ENCODE peak calls at places on chromosomes 16 and 17, in five cellular contexts. One of them, this sample, is unnamed.

GRCh38 chr16:71453051-71453450 is 9.0 kb downstream of the ZNF23 start:
- DNase-seq in lower leg skin: no peak
- DNase-seq in AG08395: no peak
- DNase-seq in T-helper 1 cell: no peak
- DNase-seq in RWPE1: no peak
- DNase-seq in this sample: no peak

GRCh38 chr16:57345666-57346204 is 12.8 kb upstream of the CCL22 start:
- DNase-seq in lower leg skin: no peak
- DNase-seq in AG08395: no peak
- DNase-seq in T-helper 1 cell: no peak
- DNase-seq in RWPE1: no peak
- DNase-seq in this sample: no peak

GRCh38 chr16:26598061-26598460 is 468.7 kb upstream of the C16orf82 start:
- DNase-seq in lower leg skin: no peak
- DNase-seq in AG08395: no peak
- DNase-seq in T-helper 1 cell: peak
- DNase-seq in RWPE1: no peak
- DNase-seq in this sample: no peak

GRCh38 chr17:16935786-16936185 is 36.1 kb downstream of the TNFRSF13B start:
- DNase-seq in lower leg skin: peak
- DNase-seq in AG08395: no peak
- DNase-seq in T-helper 1 cell: no peak
- DNase-seq in RWPE1: no peak
- DNase-seq in this sample: no peak

GRCh38 chr16:48441863-48442279 is 56.7 kb upstream of the SIAH1 start:
- DNase-seq in lower leg skin: no peak
- DNase-seq in AG08395: no peak
- DNase-seq in T-helper 1 cell: no peak
- DNase-seq in RWPE1: no peak
- DNase-seq in this sample: no peak

GRCh38 chr16:88084881-88085280 is 133.6 kb downstream of the BANP start:
- DNase-seq in lower leg skin: no peak
- DNase-seq in AG08395: peak
- DNase-seq in T-helper 1 cell: no peak
- DNase-seq in RWPE1: no peak
- DNase-seq in this sample: no peak

GRCh38 chr17:37648555-37648954 is 5.3 kb upstream of the DDX52 start:
- DNase-seq in lower leg skin: no peak
- DNase-seq in AG08395: peak
- DNase-seq in T-helper 1 cell: no peak
- DNase-seq in RWPE1: peak
- DNase-seq in this sample: no peak

GRCh38 chr17:79457889-79458288 is 153.0 kb downstream of the RBFOX3 start:
- DNase-seq in lower leg skin: no peak
- DNase-seq in AG08395: no peak
- DNase-seq in T-helper 1 cell: no peak
- DNase-seq in RWPE1: no peak
- DNase-seq in this sample: no peak

GRCh38 chr16:17447273-17447672 is 23.5 kb downstream of the XYLT1 start:
- DNase-seq in lower leg skin: no peak
- DNase-seq in AG08395: no peak
- DNase-seq in T-helper 1 cell: no peak
- DNase-seq in RWPE1: no peak
- DNase-seq in this sample: no peak

GRCh38 chr16:86490859-86491642 is 19.3 kb upstream of the FOXF1 start:
- DNase-seq in lower leg skin: no peak
- DNase-seq in AG08395: peak
- DNase-seq in T-helper 1 cell: no peak
- DNase-seq in RWPE1: no peak
- DNase-seq in this sample: no peak

GRCh38 chr16:68070249-68070725 is 14.9 kb upstream of the NFATC3 start:
- DNase-seq in lower leg skin: peak
- DNase-seq in AG08395: no peak
- DNase-seq in T-helper 1 cell: no peak
- DNase-seq in RWPE1: no peak
- DNase-seq in this sample: no peak

GRCh38 chr16:22163806-22164205 is 1.5 kb downstream of the SDR42E2 start:
- DNase-seq in lower leg skin: no peak
- DNase-seq in AG08395: no peak
- DNase-seq in T-helper 1 cell: no peak
- DNase-seq in RWPE1: no peak
- DNase-seq in this sample: no peak

GRCh38 chr16:75494696-75495601 is at the start of gene CHST6:
- DNase-seq in lower leg skin: no peak
- DNase-seq in AG08395: no peak
- DNase-seq in T-helper 1 cell: no peak
- DNase-seq in RWPE1: no peak
- DNase-seq in this sample: no peak

GRCh38 chr17:9284884-9285283 is 263.6 kb downstream of the NTN1 start:
- DNase-seq in lower leg skin: peak
- DNase-seq in AG08395: peak
- DNase-seq in T-helper 1 cell: no peak
- DNase-seq in RWPE1: no peak
- DNase-seq in this sample: no peak

This sample was measured in CD4-positive, alpha-beta T cell.